ENCODE peak calls at places on chromosomes 2 and 18, in six cellular contexts. B, V, I, T, G and J are unnamed samples.

GRCh38 chr18:74006160-74006559 is 141.5 kb downstream of the FBXO15 start:
- DNase-seq in T (no peak), V (no peak), I (no peak), B (no peak), G (no peak), J (no peak)

GRCh38 chr2:42906557-42907380 is 114.4 kb upstream of the HAAO start:
- DNase-seq in I (peak), B (peak), V (no peak), T (no peak), G (no peak), J (no peak)

GRCh38 chr2:173199303-173199702 is 123.7 kb downstream of the MAP3K20 start:
- DNase-seq in G (no peak), B (no peak), T (no peak), I (no peak), V (no peak), J (no peak)

GRCh38 chr2:183709829-183710228 is 585.6 kb downstream of the NUP35 start:
- DNase-seq in I (no peak), G (no peak), B (no peak), V (no peak), T (no peak), J (no peak)

GRCh38 chr2:73516033-73516432 is 126.2 kb downstream of the NAT8 start:
- DNase-seq in I (no peak), B (no peak), G (no peak), V (no peak), T (no peak), J (no peak)

GRCh38 chr2:8767324-8767723 is 70.1 kb downstream of the KIDINS220 start:
- DNase-seq in T (no peak), B (no peak), I (no peak), V (no peak), G (no peak), J (no peak)

GRCh38 chr2:197161738-197162137 is 148.8 kb downstream of the ANKRD44 start:
- DNase-seq in V (no peak), G (no peak), I (no peak), T (no peak), B (no peak), J (no peak)

GRCh38 chr2:136932700-136933099 is 167.4 kb downstream of the THSD7B start:
- DNase-seq in B (no peak), I (no peak), G (no peak), V (no peak), T (no peak), J (no peak)

GRCh38 chr2:238158807-238159539 is at the start of gene ERFE:
- DNase-seq in V (peak), T (peak), G (peak), I (no peak), B (peak), J (peak)

GRCh38 chr2:200306969-200307811 is 697 bp downstream of the SPATS2L start:
- DNase-seq in B (peak), V (peak), I (no peak), T (peak), G (peak), J (peak)

GRCh38 chr2:120017201-120017600 is 4.3 kb downstream of the EPB41L5 start:
- DNase-seq in I (no peak), V (no peak), G (no peak), B (no peak), T (no peak), J (no peak)

GRCh38 chr18:73509460-73509859 is 638.2 kb downstream of the FBXO15 start:
- DNase-seq in G (no peak), T (no peak), V (no peak), I (no peak), B (no peak), J (no peak)

GRCh38 chr18:75071866-75072671 is 136.9 kb downstream of the PTGR3 start:
- DNase-seq in B (no peak), V (no peak), G (no peak), I (no peak), T (no peak), J (no peak)

GRCh38 chr2:28394331-28394877 is 1.7 kb downstream of the FOSL2 start:
- DNase-seq in G (no peak), T (no peak), B (peak), V (no peak), I (no peak), J (no peak)

GRCh38 chr18:9417081-9417841 is 58.1 kb upstream of the RALBP1 start:
- DNase-seq in B (peak), T (no peak), V (no peak), I (peak), G (no peak), J (no peak)

GRCh38 chr2:186546842-186547241 is 43.0 kb upstream of the ITGAV start:
- DNase-seq in V (no peak), G (no peak), T (no peak), B (no peak), I (no peak), J (no peak)

GRCh38 chr2:224922142-224922727 is 120.0 kb downstream of the DOCK10 start:
- DNase-seq in G (no peak), V (no peak), I (no peak), B (no peak), T (no peak), J (no peak)

GRCh38 chr18:3688682-3689081 is 238.7 kb downstream of the TGIF1 start:
- DNase-seq in I (no peak), T (no peak), B (no peak), V (no peak), G (no peak), J (no peak)

GRCh38 chr2:190202604-190203003 is 117.0 kb downstream of the HIBCH start:
- DNase-seq in V (no peak), I (no peak), G (no peak), T (no peak), B (no peak), J (no peak)

GRCh38 chr2:65374555-65374954 is 57.8 kb downstream of the SPRED2 start:
- DNase-seq in V (no peak), T (no peak), G (no peak), B (no peak), I (no peak), J (no peak)

GRCh38 chr2:46200100-46200690 is 97.0 kb upstream of the EPAS1 start:
- DNase-seq in I (no peak), B (no peak), G (no peak), V (no peak), T (no peak), J (no peak)

GRCh38 chr2:83251473-83251872 is 1207.6 kb downstream of the SUCLG1 start:
- DNase-seq in G (no peak), I (no peak), B (no peak), T (no peak), V (no peak), J (no peak)